ENCODE peak calls at places on chromosome 10, in seven cellular contexts. E, P, S, B, X, C and M are unnamed samples.

GRCh38 chr10:91709394-91709798 is 76.5 kb upstream of the PPP1R3C start:
- DNase-seq in X (peak), C (no peak), P (no peak), S (no peak), B (no peak), E (no peak), M (peak)

GRCh38 chr10:2245580-2245979 is 508.3 kb upstream of the ADARB2 start:
- DNase-seq in P (no peak), C (no peak), S (no peak), B (no peak), X (no peak), E (no peak), M (no peak)

GRCh38 chr10:90319188-90319914 is 538.5 kb downstream of the HTR7 start:
- DNase-seq in P (no peak), X (peak), B (no peak), E (no peak), C (peak), S (peak), M (peak)

GRCh38 chr10:7702288-7702812 is 766 bp upstream of the ITIH2 start:
- DNase-seq in P (no peak), E (no peak), C (no peak), S (no peak), B (no peak), X (no peak), M (no peak)

GRCh38 chr10:129525408-129525807 is 58.4 kb downstream of the MGMT start:
- DNase-seq in X (peak), C (no peak), S (no peak), P (peak), E (no peak), B (peak), M (peak)

GRCh38 chr10:51759896-51760534 is 60.6 kb upstream of the CSTF2T start:
- DNase-seq in P (no peak), E (no peak), B (no peak), C (no peak), S (no peak), X (no peak), M (no peak)

GRCh38 chr10:58266003-58266825 is 1.5 kb downstream of the IPMK start:
- DNase-seq in B (no peak), E (peak), P (no peak), C (peak), X (peak), S (peak), M (no peak)

GRCh38 chr10:46558411-46559185 is 2.1 kb upstream of the GPRIN2 start:
- DNase-seq in S (no peak), X (no peak), P (no peak), C (peak), B (peak), E (no peak), M (no peak)

GRCh38 chr10:10589540-10589939 is 428.1 kb upstream of the CELF2 start:
- DNase-seq in B (no peak), S (peak), X (peak), C (no peak), E (no peak), P (peak), M (peak)

GRCh38 chr10:31011660-31012022 is 20.0 kb downstream of the ZNF438 start:
- DNase-seq in E (no peak), C (no peak), X (no peak), B (no peak), P (no peak), S (no peak), M (no peak)

GRCh38 chr10:77247076-77247561 is 390.5 kb downstream of the KCNMA1 start:
- DNase-seq in X (peak), B (no peak), S (no peak), P (no peak), C (peak), E (no peak), M (no peak)

DNA sequence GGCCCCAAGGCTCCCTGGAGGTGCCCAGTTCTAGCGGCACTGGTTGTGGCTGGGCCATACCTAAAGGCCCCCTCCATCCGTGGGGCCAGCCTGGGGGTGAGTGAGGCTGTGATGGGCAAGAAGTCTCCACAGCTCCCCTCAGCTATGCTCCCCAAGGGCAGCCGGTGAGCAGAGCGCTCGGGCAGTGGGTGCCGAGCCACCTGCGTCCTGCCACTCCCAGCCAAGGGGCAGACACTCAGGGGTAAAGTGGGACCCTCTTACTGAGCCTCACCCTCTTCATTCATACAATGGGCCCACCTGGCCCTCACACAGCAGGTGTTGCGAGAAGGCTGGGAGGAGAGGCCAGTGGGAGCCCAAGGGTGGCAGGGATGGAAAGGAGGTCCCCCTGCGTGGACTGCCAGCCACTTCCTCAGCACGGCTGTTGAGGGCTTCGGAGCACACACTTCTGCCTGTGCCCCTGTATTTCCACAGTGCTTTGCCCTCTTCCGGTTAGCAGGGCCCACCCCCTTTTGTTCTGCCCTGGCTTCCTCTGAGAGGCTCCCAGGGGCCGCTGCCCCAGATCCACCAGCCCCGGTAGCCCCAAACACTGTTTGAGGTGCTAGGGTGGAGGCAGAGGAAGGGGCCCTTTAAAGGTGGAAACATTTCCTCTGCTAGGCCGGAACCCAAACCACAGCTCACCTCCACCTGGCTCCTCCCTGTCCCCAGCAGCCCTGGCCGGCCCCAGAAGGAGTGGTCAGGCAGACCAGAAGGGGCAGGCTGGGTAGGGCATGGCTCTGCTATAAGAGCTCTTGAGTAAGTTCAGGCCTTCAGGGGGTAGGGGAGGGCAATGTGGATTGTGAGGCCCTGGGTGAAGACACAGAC is 16.4 kb upstream of the C10orf105 start:
- DNase-seq in E (peak), P (no peak), C (no peak), B (peak), S (peak), X (no peak), M (no peak)
- TF ChIP-seq CTCF in E (no peak), P (no peak), C (no peak), B (no peak), S (no peak), X (no peak), M (no peak)

DNA sequence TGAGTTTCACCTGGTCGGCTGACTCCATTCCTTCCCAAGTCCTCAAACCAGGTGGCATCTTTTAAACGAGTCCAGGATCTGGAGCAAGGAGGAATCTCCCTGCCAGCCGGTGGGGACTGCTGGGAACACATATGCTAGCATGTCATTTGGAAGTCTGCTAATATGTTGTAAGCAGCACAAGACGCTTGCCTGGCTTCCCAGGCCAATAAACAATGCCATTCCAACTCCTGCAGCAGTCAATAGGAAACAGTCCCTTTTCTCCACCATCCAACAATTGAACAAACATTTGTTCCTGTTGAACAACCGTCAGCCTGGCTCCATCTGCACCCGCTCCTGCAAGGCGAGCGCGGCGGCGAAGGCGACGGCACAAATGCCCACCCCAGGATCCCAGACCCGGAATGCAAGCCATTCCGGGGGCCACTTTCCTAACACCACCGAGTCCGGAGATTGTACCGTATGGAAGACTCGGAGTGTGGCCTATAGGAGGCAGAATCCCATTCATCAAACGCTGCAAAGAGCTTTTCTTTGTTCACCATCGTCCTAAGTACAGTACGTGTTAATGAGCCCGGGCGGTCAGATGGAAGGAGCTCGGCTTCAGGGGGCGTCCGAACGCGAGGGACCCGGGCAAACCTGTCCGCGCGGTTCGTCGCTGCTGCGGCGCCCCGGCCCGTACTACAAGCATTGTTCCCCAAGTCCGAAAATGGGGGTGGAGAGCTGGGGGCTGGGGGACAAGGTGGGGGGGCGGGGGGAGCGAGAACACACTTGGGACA is 1.6 kb downstream of the FAM53B start:
- DNase-seq in S (no peak), B (no peak), C (peak), E (peak), X (peak), P (no peak), M (no peak)
- TF ChIP-seq CTCF in S (no peak), B (no peak), C (peak), E (peak), X (peak), P (peak), M (peak)

GRCh38 chr10:80452688-80453391 is 1.3 kb upstream of the TSPAN14 start:
- DNase-seq in E (no peak), X (no peak), P (no peak), B (peak), S (no peak), C (no peak), M (no peak)

GRCh38 chr10:80454526-80455460 is 683 bp downstream of the TSPAN14 start:
- DNase-seq in X (no peak), B (peak), S (peak), C (no peak), P (no peak), E (peak), M (no peak)

GRCh38 chr10:80452069-80452468 is 2.0 kb upstream of the TSPAN14 start:
- DNase-seq in S (no peak), C (no peak), P (no peak), X (no peak), E (no peak), B (no peak), M (no peak)

GRCh38 chr10:80453715-80454525 is at the start of gene TSPAN14:
- DNase-seq in B (peak), S (peak), P (no peak), X (peak), E (peak), C (peak), M (no peak)

DNA sequence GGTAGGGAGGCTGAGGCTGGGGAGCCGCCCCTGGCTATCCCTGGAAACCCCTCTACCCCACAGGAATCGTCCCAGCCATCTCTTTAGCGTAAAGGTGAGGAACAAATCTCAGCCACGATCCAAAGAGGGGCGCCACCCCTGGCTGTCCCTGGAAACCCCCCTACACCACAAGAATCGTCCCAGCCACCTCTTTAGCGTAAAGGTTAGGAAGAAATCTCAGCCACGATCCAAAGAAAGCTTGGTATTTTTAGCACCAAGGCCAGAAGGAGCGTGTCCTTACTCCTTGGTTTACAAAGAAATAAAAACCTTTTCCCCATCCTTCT is 757 bp upstream of the TSPAN14 start:
- DNase-seq in S (peak), X (no peak), C (no peak), P (no peak), B (no peak), E (no peak), M (no peak)
- TF ChIP-seq CTCF in S (no peak), X (no peak), C (peak), P (no peak), B (no peak), E (peak), M (peak)

GRCh38 chr10:86757110-86757790 is 831 bp downstream of the BMPR1A start:
- DNase-seq in S (peak), E (no peak), X (peak), C (peak), P (no peak), B (peak), M (no peak)
- TF ChIP-seq CTCF in S (no peak), E (no peak), X (peak), C (no peak), P (peak), B (peak), M (peak)

GRCh38 chr10:84608126-84608525 is 279.7 kb downstream of the CCSER2 start:
- DNase-seq in C (no peak), X (no peak), E (no peak), B (no peak), S (no peak), P (no peak), M (no peak)

GRCh38 chr10:84607523-84607922 is 279.1 kb downstream of the CCSER2 start:
- DNase-seq in C (no peak), S (no peak), P (no peak), E (no peak), B (no peak), X (no peak), M (no peak)

GRCh38 chr10:84613336-84614021 is 285.1 kb downstream of the CCSER2 start:
- DNase-seq in C (peak), S (no peak), X (peak), E (peak), B (no peak), P (no peak), M (no peak)
- TF ChIP-seq CTCF in C (peak), S (no peak), X (peak), E (peak), B (no peak), P (peak), M (peak)

DNA sequence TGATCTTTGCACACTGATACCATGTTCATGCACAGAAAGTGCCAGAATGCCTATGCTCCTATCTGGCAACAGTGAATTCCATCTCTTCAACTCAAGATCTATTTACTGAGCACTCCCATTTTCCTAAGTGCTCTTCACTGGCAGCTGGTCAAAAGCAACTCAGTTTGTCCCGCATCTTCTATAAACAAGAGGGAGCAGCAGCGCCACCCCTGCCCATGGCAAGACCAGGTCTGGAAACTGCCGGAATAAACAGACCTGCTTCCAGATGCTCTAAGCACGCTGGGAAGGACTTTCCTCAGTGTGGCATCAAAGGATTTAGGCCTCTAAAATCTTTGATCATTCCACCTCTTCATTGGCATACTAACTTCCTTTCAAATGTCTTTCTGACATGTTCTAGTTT is 104.4 kb upstream of the MACROH2A2 start:
- DNase-seq in B (no peak), P (no peak), E (no peak), C (no peak), X (no peak), S (no peak), M (no peak)
- TF ChIP-seq CTCF in B (no peak), P (no peak), E (peak), C (no peak), X (no peak), S (no peak), M (no peak)

DNA sequence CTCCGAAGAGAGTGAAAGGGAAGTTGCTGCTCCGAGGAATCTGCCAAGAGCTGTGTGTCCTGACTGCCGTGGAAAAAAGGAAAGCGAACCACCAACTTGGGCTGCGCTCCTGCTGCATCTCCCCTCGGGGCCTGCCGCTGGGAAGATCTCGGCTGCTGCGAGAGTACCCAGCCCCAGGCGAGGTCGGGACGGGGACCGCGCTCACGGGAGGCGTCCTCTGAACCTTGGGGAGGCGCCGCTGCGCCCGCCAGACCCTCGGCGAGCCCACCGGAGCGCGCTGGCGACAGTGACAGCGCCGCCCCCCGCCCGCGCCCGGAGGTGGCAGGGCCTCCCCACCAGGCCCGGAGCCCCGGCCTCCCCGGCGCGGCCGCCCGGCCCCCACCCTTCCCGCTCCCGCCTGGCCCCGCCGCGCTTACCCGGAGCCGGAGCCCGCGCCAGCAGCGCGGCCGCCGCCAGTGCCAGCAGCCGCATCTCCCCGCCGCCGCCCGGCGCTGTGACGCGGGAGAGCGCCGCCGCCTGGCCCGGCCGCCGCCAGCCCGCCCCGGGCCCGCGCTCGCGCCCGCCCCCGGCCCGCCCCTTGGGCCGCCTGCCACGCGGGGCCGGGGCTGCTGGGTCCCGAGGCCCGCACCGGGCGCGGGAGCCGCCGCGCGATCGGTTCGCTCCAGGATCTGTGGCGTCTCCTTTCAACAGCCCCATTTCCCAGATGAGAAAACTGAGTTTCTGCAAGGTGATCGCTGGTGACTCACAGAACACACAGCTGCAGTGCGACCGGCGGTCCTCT is at the start of gene VSTM4:
- DNase-seq in S (no peak), B (peak), X (peak), P (no peak), E (no peak), C (no peak), M (no peak)
- TF ChIP-seq CTCF in S (no peak), B (no peak), X (no peak), P (no peak), E (no peak), C (no peak), M (no peak)

GRCh38 chr10:94194256-94194655 is 168.5 kb downstream of the NOC3L start:
- DNase-seq in B (no peak), P (no peak), X (peak), C (peak), E (no peak), S (no peak), M (no peak)
- TF ChIP-seq CTCF in B (no peak), P (peak), X (no peak), C (no peak), E (no peak), S (no peak), M (peak)

GRCh38 chr10:49612513-49613159 is 1.2 kb upstream of the CHAT start:
- DNase-seq in X (no peak), C (no peak), P (no peak), B (peak), S (peak), E (no peak), M (no peak)
- TF ChIP-seq CTCF in X (no peak), C (no peak), P (no peak), B (no peak), S (no peak), E (no peak), M (peak)

DNA sequence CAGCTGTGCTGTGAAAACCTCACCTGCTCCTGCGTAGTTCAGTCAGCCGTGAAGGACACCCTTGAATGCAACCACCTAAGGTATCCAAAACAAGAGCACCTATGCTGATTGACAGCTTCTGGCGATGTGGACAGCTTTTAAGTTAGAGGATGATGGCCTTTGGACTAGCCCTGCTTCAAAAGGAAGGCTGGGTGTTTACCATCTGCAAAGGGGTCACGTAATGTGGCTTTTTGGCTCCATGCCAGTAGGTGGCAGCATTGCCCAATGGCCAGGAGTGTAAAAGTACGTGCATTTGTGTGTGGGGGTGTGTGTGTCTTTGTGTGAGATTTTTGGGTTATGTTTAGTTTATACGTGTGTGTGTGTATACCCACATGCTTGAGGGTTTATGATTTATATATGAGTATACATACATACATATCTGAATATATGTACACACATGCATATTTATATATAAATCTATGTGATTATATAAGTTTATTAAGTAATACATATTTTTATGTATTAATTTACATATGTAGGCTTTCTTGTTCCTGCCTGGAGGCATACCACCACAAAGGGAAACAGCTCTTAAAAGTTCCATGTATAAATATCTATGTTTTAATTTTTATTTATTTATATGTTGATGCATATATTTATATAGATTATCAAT is 236.3 kb upstream of the ANKRD30A start:
- DNase-seq in C (peak), E (peak), X (peak), S (peak), B (no peak), P (no peak), M (no peak)
- TF ChIP-seq CTCF in C (peak), E (peak), X (peak), S (peak), B (no peak), P (peak), M (peak)